ENCODE peak calls at places on chromosomes 4 and X, in nine cellular contexts. V is stimulated activated naive CD4-positive, alpha-beta T cell; Y is SW480; M is M059J; X is skeletal muscle cell; C is cardiac fibroblast; U is Calu3; P is T47D; T is NCI-H2029. E is an unnamed sample.

GRCh38 chrX:134373736-134374135 is 86.2 kb upstream of the HPRT1 start:
- DNase-seq in T (no peak), P (no peak), Y (no peak), C (no peak), X (no peak), U (no peak), V (no peak), M (peak), E (no peak)

GRCh38 chrX:3680459-3680858 is 33.0 kb downstream of the PRKX start:
- DNase-seq in T (no peak), P (no peak), Y (no peak), X (no peak), U (no peak), M (peak), C (no peak), V (no peak), E (no peak)

GRCh38 chrX:20382518-20383291 is 116.0 kb upstream of the RPS6KA3 start:
- DNase-seq in U (peak), V (no peak), C (no peak), Y (peak), M (peak), P (no peak), X (no peak), T (no peak), E (peak)

GRCh38 chrX:110180928-110181310 is 137.0 kb downstream of the AMMECR1 start:
- DNase-seq in M (peak), X (peak), P (no peak), T (no peak), C (peak), U (no peak), Y (no peak), V (no peak), E (peak)

GRCh38 chrX:45852884-45853283 is 652.2 kb upstream of the DIPK2B start:
- DNase-seq in V (no peak), M (peak), Y (peak), X (no peak), C (peak), T (no peak), P (no peak), U (no peak), E (peak)

GRCh38 chrX:131729295-131729694 is 185.4 kb downstream of the OR13H1 start:
- DNase-seq in X (no peak), C (no peak), T (no peak), M (no peak), P (no peak), V (peak), Y (no peak), U (no peak), E (no peak)

GRCh38 chrX:13837290-13837745 is 20.4 kb upstream of the GPM6B start:
- DNase-seq in T (no peak), X (no peak), V (no peak), M (no peak), C (no peak), P (no peak), Y (no peak), U (no peak), E (peak)

GRCh38 chrX:15244421-15244820 is 25.5 kb downstream of the ASB9 start:
- DNase-seq in Y (no peak), V (no peak), T (no peak), M (no peak), P (no peak), C (no peak), U (no peak), X (no peak), E (no peak)

GRCh38 chr4:971670-972500 is 1.5 kb downstream of the DGKQ start:
- DNase-seq in X (no peak), U (no peak), T (no peak), P (no peak), M (no peak), V (no peak), C (no peak), Y (no peak), E (no peak)

GRCh38 chrX:16552546-16552945 is 97.4 kb upstream of the S100G start:
- DNase-seq in P (no peak), M (peak), T (no peak), V (no peak), Y (no peak), U (peak), X (no peak), C (peak), E (no peak)

GRCh38 chr4:23135792-23136645 is 443.3 kb downstream of the GBA3 start:
- DNase-seq in M (peak), Y (peak), P (peak), T (peak), X (no peak), U (peak), V (peak), C (peak), E (peak)

GRCh38 chr4:2799971-2800690 is 7.2 kb downstream of the SH3BP2 start:
- DNase-seq in U (no peak), T (no peak), X (no peak), Y (peak), C (no peak), P (no peak), V (no peak), M (peak), E (peak)

GRCh38 chr4:88225216-88226107 is 58.9 kb downstream of the PPM1K start:
- DNase-seq in M (peak), C (peak), V (no peak), Y (no peak), U (no peak), X (no peak), P (no peak), T (no peak), E (no peak)

GRCh38 chr4:82125170-82125862 is 248.5 kb downstream of the HNRNPD start:
- DNase-seq in X (no peak), C (no peak), P (no peak), V (no peak), M (no peak), U (no peak), Y (no peak), T (no peak), E (no peak)

GRCh38 chrX:136953867-136954787 is 73.6 kb upstream of the RBMX start:
- DNase-seq in Y (peak), P (peak), M (peak), U (peak), T (peak), C (peak), X (peak), V (peak), E (peak)

GRCh38 chrX:19772306-19772705 is 115.1 kb downstream of the SH3KBP1 start:
- DNase-seq in X (no peak), U (no peak), P (no peak), T (no peak), Y (no peak), C (peak), V (no peak), M (peak), E (peak)

GRCh38 chrX:120791013-120791643 is 84.5 kb downstream of the CT47B1 start:
- DNase-seq in V (no peak), U (peak), P (peak), C (peak), Y (peak), X (peak), T (no peak), M (peak), E (peak)

GRCh38 chrX:107739541-107739940 is 36.0 kb downstream of the TSC22D3 start:
- DNase-seq in P (no peak), U (no peak), X (no peak), Y (no peak), M (no peak), T (no peak), V (no peak), C (no peak), E (no peak)

GRCh38 chr4:1512738-1513660 is 106.8 kb upstream of the NKX1-1 start:
- DNase-seq in X (no peak), P (peak), U (peak), M (no peak), T (no peak), V (peak), C (peak), Y (peak), E (peak)

GRCh38 chrX:137574784-137575298 is 8.9 kb downstream of the ZIC3 start:
- DNase-seq in Y (no peak), U (no peak), V (no peak), X (no peak), T (no peak), P (no peak), C (no peak), M (no peak), E (no peak)

GRCh38 chrX:17656035-17656418 is 81.3 kb upstream of the SCML1 start:
- DNase-seq in T (no peak), C (no peak), Y (no peak), P (no peak), M (no peak), V (no peak), X (no peak), U (no peak), E (no peak)

GRCh38 chr4:3879681-3880594 is 113.8 kb downstream of the ADRA2C start:
- DNase-seq in M (no peak), T (no peak), V (no peak), Y (no peak), C (no peak), X (no peak), U (no peak), P (no peak), E (no peak)

GRCh38 chr4:20623936-20624335 is 76.3 kb upstream of the PACRGL start:
- DNase-seq in P (no peak), T (no peak), U (no peak), Y (no peak), C (no peak), X (no peak), V (no peak), M (no peak), E (no peak)

GRCh38 chrX:101057095-101057714 is 5.3 kb upstream of the TRMT2B start:
- DNase-seq in V (no peak), T (no peak), X (no peak), M (peak), C (peak), U (no peak), P (no peak), Y (peak), E (peak)

GRCh38 chr4:112007361-112007760 is 137.9 kb upstream of the FAM241A start:
- DNase-seq in X (no peak), U (no peak), V (no peak), C (no peak), Y (no peak), T (no peak), M (no peak), P (no peak), E (no peak)

GRCh38 chrX:105635794-105636193 is 186.5 kb upstream of the NRK start:
- DNase-seq in M (no peak), T (no peak), X (no peak), U (no peak), P (peak), V (no peak), C (no peak), Y (no peak), E (no peak)

GRCh38 chr4:118846981-118847380 is 11.1 kb upstream of the SEC24D start:
- DNase-seq in T (no peak), X (no peak), M (no peak), V (no peak), U (no peak), Y (no peak), P (no peak), C (no peak), E (no peak)

GRCh38 chr4:82744284-82744963 is 54.2 kb downstream of the SCD5 start:
- DNase-seq in V (no peak), Y (peak), U (peak), P (no peak), X (no peak), M (peak), C (no peak), T (no peak), E (no peak)